ENCODE peak calls at places on chromosome 13, in eight cellular contexts. Y, F, U, R, B, W, P and Z are unnamed samples.

GRCh38 chr13:107099661-107100060 is 531.7 kb upstream of the ARGLU1 start:
- DNase-seq in R (no peak), Y (peak), F (no peak), P (no peak), W (no peak), B (no peak), U (no peak), Z (peak)

GRCh38 chr13:42883771-42884170 is 102.4 kb downstream of the FAM216B start:
- DNase-seq in P (peak), U (no peak), R (no peak), Y (peak), W (no peak), B (no peak), F (no peak), Z (peak)

GRCh38 chr13:45102136-45102802 is 18.0 kb upstream of the GTF2F2 start:
- DNase-seq in W (no peak), P (no peak), F (no peak), Y (no peak), U (no peak), R (no peak), B (no peak), Z (no peak)

GRCh38 chr13:44299142-44299541 is 74.5 kb upstream of the SERP2 start:
- DNase-seq in P (no peak), B (no peak), Y (peak), W (no peak), U (no peak), F (no peak), R (no peak), Z (no peak)

GRCh38 chr13:112740502-112741131 is 50.8 kb downstream of the ATP11A start:
- DNase-seq in R (no peak), F (peak), W (no peak), Y (peak), B (peak), U (no peak), P (peak), Z (peak)

GRCh38 chr13:64482373-64482772 is 2747.8 kb downstream of the PCDH9 start:
- DNase-seq in U (no peak), F (no peak), P (no peak), B (no peak), W (no peak), Y (no peak), R (no peak), Z (no peak)

GRCh38 chr13:75136151-75136550 is 345.8 kb downstream of the TBC1D4 start:
- DNase-seq in W (no peak), B (no peak), U (no peak), R (no peak), Y (no peak), F (no peak), P (no peak), Z (peak)

GRCh38 chr13:49679244-49679643 is 12.0 kb downstream of the EBPL start:
- DNase-seq in R (no peak), W (no peak), U (no peak), P (peak), Y (no peak), B (no peak), F (no peak), Z (peak)

GRCh38 chr13:51910508-51910907 is 48.7 kb downstream of the CCDC70 start:
- DNase-seq in R (no peak), W (no peak), F (no peak), Y (no peak), B (no peak), U (no peak), P (no peak), Z (no peak)

GRCh38 chr13:41505209-41505835 is 48.0 kb downstream of the RGCC start:
- DNase-seq in U (peak), R (peak), W (no peak), B (no peak), P (no peak), Y (peak), F (no peak), Z (peak)

GRCh38 chr13:71613347-71613746 is 253.7 kb downstream of the DACH1 start:
- DNase-seq in R (no peak), P (peak), U (no peak), Y (no peak), B (no peak), F (no peak), W (no peak), Z (no peak)

GRCh38 chr13:95192998-95193397 is 108.3 kb downstream of the ABCC4 start:
- DNase-seq in U (no peak), F (no peak), B (no peak), W (no peak), R (no peak), Y (no peak), P (no peak), Z (no peak)

GRCh38 chr13:73698859-73699258 is 435.3 kb downstream of the KLF12 start:
- DNase-seq in B (no peak), Y (peak), F (no peak), P (no peak), U (peak), W (no peak), R (no peak), Z (peak)

GRCh38 chr13:99393791-99394735 is 86.9 kb upstream of the GPR183 start:
- DNase-seq in W (no peak), B (no peak), R (no peak), Y (no peak), F (no peak), P (no peak), U (no peak), Z (no peak)

GRCh38 chr13:33448889-33449288 is 163.3 kb upstream of the STARD13 start:
- DNase-seq in W (no peak), P (no peak), F (no peak), Y (no peak), R (no peak), U (no peak), B (no peak), Z (no peak)

GRCh38 chr13:40126301-40127085 is 471.0 kb downstream of the COG6 start:
- DNase-seq in W (no peak), Y (no peak), F (no peak), P (no peak), U (no peak), R (no peak), B (no peak), Z (no peak)

GRCh38 chr13:26785845-26786630 is 25.5 kb upstream of the GPR12 start:
- DNase-seq in R (no peak), W (no peak), B (no peak), F (peak), Y (peak), U (no peak), P (peak), Z (no peak)

GRCh38 chr13:69565334-69565733 is 542.3 kb upstream of the ATXN8OS start:
- DNase-seq in U (no peak), B (no peak), Y (peak), F (no peak), R (no peak), W (no peak), P (peak), Z (peak)

GRCh38 chr13:66574606-66575005 is 655.5 kb downstream of the PCDH9 start:
- DNase-seq in U (no peak), P (no peak), B (no peak), W (no peak), Y (no peak), R (peak), F (no peak), Z (peak)

GRCh38 chr13:48160879-48161278 is 66.0 kb upstream of the MED4 start:
- DNase-seq in P (peak), W (no peak), Y (peak), R (no peak), B (no peak), F (peak), U (no peak), Z (peak)

GRCh38 chr13:100848304-100848703 is 173.7 kb upstream of the TMTC4 start:
- DNase-seq in R (no peak), W (no peak), Y (no peak), P (no peak), B (no peak), U (no peak), F (no peak), Z (no peak)

GRCh38 chr13:37685206-37685605 is 86.6 kb upstream of the POSTN start:
- DNase-seq in Y (no peak), B (no peak), P (no peak), R (no peak), F (no peak), U (no peak), W (no peak), Z (no peak)

GRCh38 chr13:91946498-91947070 is 548.2 kb downstream of the GPC5 start:
- DNase-seq in R (no peak), F (no peak), U (no peak), W (no peak), P (peak), Y (no peak), B (no peak), Z (peak)

GRCh38 chr13:82501804-82502203 is 1380.5 kb downstream of the SLITRK1 start:
- DNase-seq in W (no peak), Y (no peak), U (no peak), F (no peak), R (no peak), P (no peak), B (no peak), Z (no peak)
- TF ChIP-seq CTCF in W (no peak), Y (no peak), U (no peak), F (no peak), R (no peak), P (no peak), B (no peak), Z (no peak)

GRCh38 chr13:113813749-113814434 is 50.0 kb downstream of the GAS6 start:
- DNase-seq in B (peak), W (no peak), P (no peak), Y (no peak), F (no peak), R (no peak), U (no peak), Z (peak)

GRCh38 chr13:113814435-113814821 is 49.4 kb downstream of the GAS6 start:
- DNase-seq in Y (no peak), B (peak), R (no peak), F (no peak), P (no peak), W (no peak), U (no peak), Z (peak)

GRCh38 chr13:113816248-113816924 is 47.5 kb downstream of the GAS6 start:
- DNase-seq in R (no peak), Y (peak), W (no peak), B (peak), F (no peak), P (peak), U (no peak), Z (no peak)

GRCh38 chr13:113816925-113817859 is 46.7 kb downstream of the GAS6 start:
- DNase-seq in F (peak), U (peak), R (no peak), P (peak), B (peak), Y (peak), W (peak), Z (peak)

GRCh38 chr13:113815151-113816058 is 48.5 kb downstream of the GAS6 start:
- DNase-seq in U (no peak), P (peak), B (peak), F (peak), W (no peak), R (no peak), Y (no peak), Z (no peak)
- H3K4me3 ChIP-seq in U (peak), P (peak), B (no peak), F (no peak), W (no peak), R (no peak), Y (peak), Z (no peak)

GRCh38 chr13:84925443-84925842 is 873.8 kb downstream of the SLITRK6 start:
- DNase-seq in W (no peak), Y (no peak), B (no peak), P (no peak), U (no peak), R (no peak), F (no peak), Z (peak)
- TF ChIP-seq CTCF in W (no peak), Y (no peak), B (no peak), P (no peak), U (no peak), R (no peak), F (no peak), Z (no peak)

DNA sequence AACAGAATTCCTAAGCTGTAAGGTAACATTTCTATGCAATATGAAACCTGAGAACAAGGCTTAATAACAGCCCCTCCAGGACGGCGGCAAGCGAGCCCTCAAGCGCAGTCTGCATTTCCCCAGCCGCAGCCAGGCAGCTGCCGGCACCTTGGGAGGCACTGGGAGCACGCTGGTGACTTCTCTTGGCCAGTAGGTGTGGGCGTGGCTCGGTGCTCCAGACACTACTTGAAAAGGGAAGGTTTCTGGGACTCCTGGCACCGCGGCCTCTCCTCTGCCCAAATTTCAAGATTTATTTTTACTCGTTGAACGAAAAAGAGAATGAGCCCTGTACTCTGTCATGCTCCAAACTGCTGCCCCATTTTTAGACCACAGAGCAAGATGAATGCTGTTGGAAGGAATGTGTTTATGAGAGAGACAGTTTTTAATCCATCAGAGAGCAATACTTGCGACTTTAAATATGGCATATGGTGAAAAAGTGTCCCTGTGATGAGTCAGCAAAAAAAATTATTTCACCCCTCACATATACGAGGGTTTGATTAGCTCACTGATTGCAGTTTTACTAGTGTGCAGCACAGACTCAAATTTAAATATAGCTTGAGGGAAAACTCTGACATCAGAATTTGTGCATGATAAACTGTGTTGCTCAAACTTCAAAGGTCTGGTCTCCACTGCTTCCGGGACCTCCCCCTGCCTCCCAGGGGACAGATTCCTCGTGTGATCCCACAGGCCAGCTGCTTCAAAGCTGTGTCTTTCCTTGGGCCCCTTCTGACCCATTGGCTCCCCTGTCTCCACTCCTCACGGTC is 81.3 kb downstream of the COL4A2 start:
- DNase-seq in F (peak), U (no peak), P (peak), Y (peak), B (peak), W (no peak), R (no peak), Z (peak)
- H3K4me3 ChIP-seq in F (no peak), U (peak), P (no peak), Y (no peak), B (no peak), W (no peak), R (peak), Z (no peak)